ENCODE peak calls at places on chromosome 14, in six cellular contexts. Z is CD4-positive, CD25-positive, alpha-beta regulatory T cell; X is right lobe of liver; J is adrenal gland; D is kidney glomerular epithelial cell; H is DMS79. M is an unnamed sample.

GRCh38 chr14:60245316-60246177 is 3.5 kb upstream of the PPM1A start:
- DNase-seq in D (no peak), J (no peak), X (no peak), H (no peak), Z (no peak), M (no peak)

GRCh38 chr14:83568141-83568540 is 1961.8 kb upstream of the FLRT2 start:
- DNase-seq in D (no peak), J (no peak), X (no peak), Z (no peak), H (no peak), M (no peak)

GRCh38 chr14:83120187-83120586 is 1586.5 kb upstream of the SEL1L start:
- DNase-seq in Z (no peak), H (no peak), D (no peak), X (no peak), J (no peak), M (no peak)

GRCh38 chr14:96727490-96727889 is 69.7 kb upstream of the VRK1 start:
- DNase-seq in J (no peak), Z (no peak), H (no peak), X (no peak), D (no peak), M (no peak)

GRCh38 chr14:69004731-69005431 is 25.8 kb upstream of the ACTN1 start:
- DNase-seq in D (no peak), Z (no peak), H (no peak), X (no peak), J (no peak), M (no peak)

GRCh38 chr14:103518416-103519042 is 4.1 kb downstream of the CKB start:
- DNase-seq in J (no peak), Z (peak; percentile 46), H (peak; percentile 36), X (no peak), D (no peak), M (peak; percentile 87)

GRCh38 chr14:95733212-95733611 is 19.3 kb upstream of the TCL1A start:
- DNase-seq in J (no peak), D (no peak), H (no peak), X (no peak), Z (no peak), M (no peak)

GRCh38 chr14:57845802-57846531 is 19.9 kb downstream of the SLC35F4 start:
- DNase-seq in X (no peak), H (no peak), J (no peak), Z (no peak), D (no peak), M (no peak)

GRCh38 chr14:39372656-39373055 is 59.6 kb downstream of the FBXO33 start:
- DNase-seq in J (no peak), X (no peak), H (no peak), Z (no peak), D (no peak), M (no peak)

GRCh38 chr14:21454843-21455550 is 926 bp downstream of the CHD8 start:
- DNase-seq in D (peak; percentile 43), X (no peak), Z (peak; percentile 34), J (no peak), H (no peak), M (no peak)

GRCh38 chr14:34693228-34693939 is 21.0 kb downstream of the CFL2 start:
- DNase-seq in H (no peak), Z (peak; percentile 57), X (peak; percentile 68), D (no peak), J (peak; percentile 18), M (peak; percentile 62)

GRCh38 chr14:87131879-87132278 is 861.1 kb downstream of the GALC start:
- DNase-seq in J (no peak), Z (no peak), X (no peak), H (no peak), D (peak; percentile 94), M (no peak)

GRCh38 chr14:96614528-96614927 is 112.3 kb downstream of the PAPOLA start:
- DNase-seq in Z (no peak), D (no peak), X (no peak), J (no peak), H (no peak), M (no peak)

GRCh38 chr14:78614651-78615050 is 444.5 kb downstream of the NRXN3 start:
- DNase-seq in D (no peak), Z (no peak), J (no peak), X (no peak), H (no peak), M (no peak)

GRCh38 chr14:102316746-102317563 is 2.6 kb upstream of the ZNF839 start:
- DNase-seq in Z (peak; percentile 90), H (peak; percentile 97), J (peak; percentile 90), D (peak; percentile 82), X (peak; percentile 93), M (peak; percentile 96)

GRCh38 chr14:100278702-100279101 is 27.5 kb downstream of the SLC25A29 start:
- DNase-seq in X (no peak), Z (peak; percentile 29), H (peak; percentile 96), J (no peak), D (no peak), M (no peak)

GRCh38 chr14:66359500-66359899 is 126.7 kb upstream of the CCDC196 start:
- DNase-seq in J (no peak), X (no peak), Z (peak; percentile 71), D (peak; percentile 26), H (peak; percentile 79), M (no peak)

GRCh38 chr14:33530358-33530757 is 420.5 kb downstream of the EGLN3 start:
- DNase-seq in J (no peak), D (no peak), X (no peak), H (no peak), Z (no peak), M (no peak)

GRCh38 chr14:100155049-100155621 is 4.3 kb downstream of the DEGS2 start:
- DNase-seq in Z (no peak), J (no peak), D (no peak), H (peak; percentile 88), X (no peak), M (no peak)

GRCh38 chr14:70832536-70833305 is 23.4 kb upstream of the MAP3K9 start:
- DNase-seq in D (no peak), H (no peak), J (peak; percentile 37), Z (no peak), X (no peak), M (no peak)

GRCh38 chr14:53956427-53957201 is at the start of gene BMP4:
- DNase-seq in X (peak; percentile 64), Z (peak; percentile 30), J (peak; percentile 83), D (peak; percentile 71), H (peak; percentile 82), M (peak; percentile 89)

GRCh38 chr14:20668969-20669368 is 15.4 kb upstream of the RNASE4 start:
- DNase-seq in Z (no peak), X (no peak), J (peak; percentile 5), D (no peak), H (no peak), M (no peak)

GRCh38 chr14:95918466-95918865 is 41.8 kb downstream of the TUNAR start:
- DNase-seq in H (peak; percentile 14), X (no peak), Z (no peak), D (no peak), J (no peak), M (no peak)

GRCh38 chr14:93037354-93037753 is 78.4 kb downstream of the ITPK1 start:
- DNase-seq in D (no peak), Z (no peak), X (no peak), J (no peak), H (no peak), M (no peak)

GRCh38 chr14:93326196-93326595 is 6.6 kb downstream of the BTBD7 start:
- DNase-seq in H (no peak), X (no peak), Z (no peak), J (no peak), D (no peak), M (no peak)

M was measured in sciatic nerve.